ENCODE peak calls at places on chromosome 17, in seven cellular contexts. One of them, this sample, is unnamed.

GRCh38 chr17:76872221-76872873 is 4.1 kb downstream of the MGAT5B start:
- DNase-seq in Right ventricle myocardium inferior: no peak
- DNase-seq in OCI-M1: peak
- DNase-seq in AG20443: peak
- DNase-seq in AG10803: peak
- DNase-seq in NCI-H2081: no peak
- DNase-seq in activated gamma-delta T cell: no peak
- DNase-seq in this sample: peak

GRCh38 chr17:82228278-82228841 is 482 bp upstream of the SLC16A3 start:
- DNase-seq in OCI-M1: no peak
- DNase-seq in activated gamma-delta T cell: peak
- DNase-seq in AG20443: no peak
- DNase-seq in NCI-H2081: no peak
- DNase-seq in Right ventricle myocardium inferior: peak
- DNase-seq in AG10803: no peak
- DNase-seq in this sample: peak

GRCh38 chr17:6910987-6911603 is 79.6 kb upstream of the TEKT1 start:
- DNase-seq in NCI-H2081: peak
- DNase-seq in activated gamma-delta T cell: no peak
- DNase-seq in AG20443: no peak
- DNase-seq in Right ventricle myocardium inferior: no peak
- DNase-seq in AG10803: peak
- DNase-seq in OCI-M1: peak
- DNase-seq in this sample: peak

GRCh38 chr17:69287168-69287567 is 39.8 kb downstream of the ABCA5 start:
- DNase-seq in AG20443: no peak
- DNase-seq in NCI-H2081: no peak
- DNase-seq in activated gamma-delta T cell: no peak
- DNase-seq in AG10803: no peak
- DNase-seq in OCI-M1: no peak
- DNase-seq in Right ventricle myocardium inferior: no peak
- DNase-seq in this sample: no peak

GRCh38 chr17:43365356-43365755 is 33.4 kb upstream of the ARL4D start:
- DNase-seq in NCI-H2081: no peak
- DNase-seq in AG20443: no peak
- DNase-seq in OCI-M1: no peak
- DNase-seq in AG10803: no peak
- DNase-seq in Right ventricle myocardium inferior: no peak
- DNase-seq in activated gamma-delta T cell: no peak
- DNase-seq in this sample: no peak

GRCh38 chr17:31754239-31754945 is 104.7 kb downstream of the COPRS start:
- DNase-seq in OCI-M1: no peak
- DNase-seq in activated gamma-delta T cell: no peak
- DNase-seq in NCI-H2081: no peak
- DNase-seq in AG20443: peak
- DNase-seq in AG10803: peak
- DNase-seq in Right ventricle myocardium inferior: no peak
- DNase-seq in this sample: no peak

GRCh38 chr17:80413771-80414507 is 1.0 kb upstream of the ENDOV start:
- DNase-seq in AG20443: peak
- DNase-seq in NCI-H2081: no peak
- DNase-seq in activated gamma-delta T cell: no peak
- DNase-seq in AG10803: no peak
- DNase-seq in OCI-M1: no peak
- DNase-seq in Right ventricle myocardium inferior: no peak
- DNase-seq in this sample: no peak

GRCh38 chr17:1464186-1464585 is 8.2 kb upstream of the CRK start:
- DNase-seq in NCI-H2081: no peak
- DNase-seq in AG10803: no peak
- DNase-seq in Right ventricle myocardium inferior: no peak
- DNase-seq in AG20443: no peak
- DNase-seq in activated gamma-delta T cell: no peak
- DNase-seq in OCI-M1: no peak
- DNase-seq in this sample: no peak

GRCh38 chr17:49132699-49133364 is at the start of gene B4GALNT2:
- DNase-seq in AG10803: no peak
- DNase-seq in OCI-M1: no peak
- DNase-seq in AG20443: peak
- DNase-seq in NCI-H2081: no peak
- DNase-seq in Right ventricle myocardium inferior: no peak
- DNase-seq in activated gamma-delta T cell: no peak
- DNase-seq in this sample: no peak

GRCh38 chr17:1460233-1460632 is 4.2 kb upstream of the CRK start:
- DNase-seq in Right ventricle myocardium inferior: no peak
- DNase-seq in OCI-M1: no peak
- DNase-seq in AG10803: peak
- DNase-seq in activated gamma-delta T cell: no peak
- DNase-seq in AG20443: peak
- DNase-seq in NCI-H2081: no peak
- DNase-seq in this sample: no peak

GRCh38 chr17:82524540-82524939 is 5.0 kb downstream of the FOXK2 start:
- DNase-seq in Right ventricle myocardium inferior: no peak
- DNase-seq in OCI-M1: no peak
- DNase-seq in AG20443: no peak
- DNase-seq in NCI-H2081: peak
- DNase-seq in activated gamma-delta T cell: no peak
- DNase-seq in AG10803: no peak
- DNase-seq in this sample: no peak

GRCh38 chr17:10251212-10251948 is 53.0 kb upstream of the GAS7 start:
- DNase-seq in NCI-H2081: no peak
- DNase-seq in AG20443: no peak
- DNase-seq in AG10803: no peak
- DNase-seq in activated gamma-delta T cell: no peak
- DNase-seq in OCI-M1: no peak
- DNase-seq in Right ventricle myocardium inferior: no peak
- DNase-seq in this sample: peak

GRCh38 chr17:10119203-10120112 is 78.9 kb downstream of the GAS7 start:
- DNase-seq in AG10803: peak
- DNase-seq in AG20443: no peak
- DNase-seq in OCI-M1: no peak
- DNase-seq in activated gamma-delta T cell: no peak
- DNase-seq in Right ventricle myocardium inferior: peak
- DNase-seq in NCI-H2081: no peak
- DNase-seq in this sample: peak

GRCh38 chr17:77286641-77287431 is 146.1 kb downstream of the SEC14L1 start:
- DNase-seq in NCI-H2081: peak
- DNase-seq in Right ventricle myocardium inferior: peak
- DNase-seq in AG10803: peak
- DNase-seq in activated gamma-delta T cell: no peak
- DNase-seq in AG20443: peak
- DNase-seq in OCI-M1: no peak
- DNase-seq in this sample: no peak

GRCh38 chr17:47987240-47987835 is 16.4 kb downstream of the CDK5RAP3 start:
- DNase-seq in Right ventricle myocardium inferior: no peak
- DNase-seq in OCI-M1: no peak
- DNase-seq in NCI-H2081: peak
- DNase-seq in AG20443: peak
- DNase-seq in activated gamma-delta T cell: no peak
- DNase-seq in AG10803: peak
- DNase-seq in this sample: no peak

GRCh38 chr17:2042355-2042929 is 620 bp downstream of the OVCA2 start:
- DNase-seq in NCI-H2081: no peak
- DNase-seq in AG10803: no peak
- DNase-seq in OCI-M1: peak
- DNase-seq in Right ventricle myocardium inferior: no peak
- DNase-seq in activated gamma-delta T cell: no peak
- DNase-seq in AG20443: peak
- DNase-seq in this sample: no peak

GRCh38 chr17:55386931-55387330 is 34.7 kb downstream of the MMD start:
- DNase-seq in OCI-M1: no peak
- DNase-seq in Right ventricle myocardium inferior: no peak
- DNase-seq in NCI-H2081: no peak
- DNase-seq in activated gamma-delta T cell: no peak
- DNase-seq in AG10803: no peak
- DNase-seq in AG20443: no peak
- DNase-seq in this sample: no peak

GRCh38 chr17:79859676-79860615 is 20.7 kb upstream of the CBX4 start:
- DNase-seq in activated gamma-delta T cell: no peak
- DNase-seq in AG20443: no peak
- DNase-seq in Right ventricle myocardium inferior: no peak
- DNase-seq in NCI-H2081: no peak
- DNase-seq in AG10803: no peak
- DNase-seq in OCI-M1: no peak
- DNase-seq in this sample: no peak

GRCh38 chr17:77880702-77881450 is 77.6 kb upstream of the TNRC6C start:
- DNase-seq in Right ventricle myocardium inferior: no peak
- DNase-seq in AG10803: no peak
- DNase-seq in OCI-M1: no peak
- DNase-seq in NCI-H2081: no peak
- DNase-seq in activated gamma-delta T cell: no peak
- DNase-seq in AG20443: no peak
- DNase-seq in this sample: no peak

GRCh38 chr17:35238817-35239216 is 4.1 kb upstream of the SLFN5 start:
- DNase-seq in activated gamma-delta T cell: no peak
- DNase-seq in NCI-H2081: no peak
- DNase-seq in OCI-M1: no peak
- DNase-seq in AG10803: peak
- DNase-seq in Right ventricle myocardium inferior: no peak
- DNase-seq in AG20443: peak
- DNase-seq in this sample: no peak

GRCh38 chr17:38873646-38874380 is 4.0 kb downstream of the LASP1 start:
- DNase-seq in activated gamma-delta T cell: no peak
- DNase-seq in OCI-M1: no peak
- DNase-seq in NCI-H2081: no peak
- DNase-seq in AG10803: no peak
- DNase-seq in Right ventricle myocardium inferior: no peak
- DNase-seq in AG20443: peak
- DNase-seq in this sample: no peak

GRCh38 chr17:79947351-79948031 is 88.2 kb downstream of the TBC1D16 start:
- DNase-seq in AG20443: no peak
- DNase-seq in Right ventricle myocardium inferior: peak
- DNase-seq in AG10803: no peak
- DNase-seq in NCI-H2081: no peak
- DNase-seq in activated gamma-delta T cell: no peak
- DNase-seq in OCI-M1: no peak
- DNase-seq in this sample: no peak

GRCh38 chr17:74950207-74950606 is 14.5 kb downstream of the OTOP3 start:
- DNase-seq in NCI-H2081: no peak
- DNase-seq in AG10803: no peak
- DNase-seq in activated gamma-delta T cell: no peak
- DNase-seq in AG20443: no peak
- DNase-seq in OCI-M1: no peak
- DNase-seq in Right ventricle myocardium inferior: no peak
- DNase-seq in this sample: no peak

GRCh38 chr17:37273419-37274051 is 102.2 kb upstream of the C17orf78 start:
- DNase-seq in AG20443: no peak
- DNase-seq in OCI-M1: peak
- DNase-seq in activated gamma-delta T cell: no peak
- DNase-seq in NCI-H2081: no peak
- DNase-seq in Right ventricle myocardium inferior: no peak
- DNase-seq in AG10803: peak
- DNase-seq in this sample: peak

GRCh38 chr17:4498461-4499397 is at the start of gene SPNS2:
- DNase-seq in Right ventricle myocardium inferior: peak
- DNase-seq in activated gamma-delta T cell: peak
- DNase-seq in AG10803: peak
- DNase-seq in OCI-M1: no peak
- DNase-seq in AG20443: peak
- DNase-seq in NCI-H2081: peak
- DNase-seq in this sample: peak

GRCh38 chr17:39926588-39927100 is 757 bp downstream of the ORMDL3 start:
- DNase-seq in NCI-H2081: no peak
- DNase-seq in Right ventricle myocardium inferior: peak
- DNase-seq in OCI-M1: peak
- DNase-seq in AG20443: peak
- DNase-seq in activated gamma-delta T cell: peak
- DNase-seq in AG10803: peak
- DNase-seq in this sample: peak

GRCh38 chr17:45747907-45748306 is 36.2 kb upstream of the CRHR1 start:
- DNase-seq in NCI-H2081: no peak
- DNase-seq in OCI-M1: no peak
- DNase-seq in activated gamma-delta T cell: no peak
- DNase-seq in AG10803: no peak
- DNase-seq in Right ventricle myocardium inferior: no peak
- DNase-seq in AG20443: no peak
- DNase-seq in this sample: no peak

GRCh38 chr17:67467500-67468481 is 90.7 kb downstream of the PITPNC1 start:
- DNase-seq in Right ventricle myocardium inferior: no peak
- DNase-seq in activated gamma-delta T cell: no peak
- DNase-seq in NCI-H2081: no peak
- DNase-seq in AG10803: peak
- DNase-seq in AG20443: peak
- DNase-seq in OCI-M1: peak
- DNase-seq in this sample: peak

GRCh38 chr17:64622931-64623654 is 39.0 kb downstream of the SMURF2 start:
- DNase-seq in NCI-H2081: no peak
- DNase-seq in Right ventricle myocardium inferior: no peak
- DNase-seq in OCI-M1: no peak
- DNase-seq in activated gamma-delta T cell: no peak
- DNase-seq in AG10803: peak
- DNase-seq in AG20443: peak
- DNase-seq in this sample: no peak

GRCh38 chr17:63033142-63033541 is 67.1 kb downstream of the TANC2 start:
- DNase-seq in OCI-M1: no peak
- DNase-seq in NCI-H2081: no peak
- DNase-seq in Right ventricle myocardium inferior: no peak
- DNase-seq in activated gamma-delta T cell: no peak
- DNase-seq in AG10803: no peak
- DNase-seq in AG20443: no peak
- DNase-seq in this sample: no peak

This sample was measured in MV-4-11.